ENCODE peak calls at places on chromosomes 11 and 22, in seven cellular contexts. M is AG09309, S is Daoy, I is NT2/D1, B is midbrain, T is HFFc6, J is aorta. H is an unnamed sample.

GRCh38 chr11:13126430-13126829 is 117.3 kb downstream of the RASSF10 start:
- DNase-seq in M (peak), S (peak), I (no peak), B (no peak), T (no peak), J (no peak), H (no peak)

GRCh38 chr11:119434531-119435330 is 11.8 kb upstream of the THY1 start:
- DNase-seq in M (no peak), S (no peak), I (no peak), B (no peak), T (no peak), J (no peak), H (no peak)

GRCh38 chr11:3820971-3821370 is 12.6 kb downstream of the PGAP2 start:
- DNase-seq in M (no peak), S (no peak), I (no peak), B (no peak), T (no peak), J (no peak), H (no peak)

GRCh38 chr11:22467248-22467647 is 129.1 kb downstream of the SLC17A6 start:
- DNase-seq in M (no peak), S (no peak), I (no peak), B (no peak), T (no peak), J (no peak), H (no peak)

GRCh38 chr11:67404515-67405195 is 772 bp downstream of the TBC1D10C start:
- DNase-seq in M (no peak), S (no peak), I (no peak), B (no peak), T (no peak), J (no peak), H (no peak)

GRCh38 chr11:101264303-101264702 is 134.7 kb upstream of the PGR start:
- DNase-seq in M (no peak), S (no peak), I (no peak), B (no peak), T (no peak), J (no peak), H (no peak)

GRCh38 chr22:37229805-37230672 is 14.0 kb downstream of the RAC2 start:
- DNase-seq in M (peak), S (peak), I (no peak), B (no peak), T (peak), J (peak), H (peak)

GRCh38 chr11:44324787-44325525 is 15.0 kb upstream of the ALX4 start:
- DNase-seq in M (no peak), S (no peak), I (no peak), B (no peak), T (no peak), J (no peak), H (no peak)

GRCh38 chr22:25219211-25219689 is at the start of gene CRYBB2:
- DNase-seq in M (no peak), S (no peak), I (no peak), B (no peak), T (no peak), J (no peak), H (no peak)

H was measured in GM04504.